ENCODE peak calls at places on chromosome 9, in five cellular contexts. K is cardiac fibroblast, H is heart right ventricle, X is fibroblast of lung, Y is epithelial cell of esophagus. J is an unnamed sample.

GRCh38 chr9:84974790-84975189 is 305.3 kb downstream of the NTRK2 start:
- DNase-seq in H (no peak), Y (no peak), K (no peak), X (no peak), J (no peak)

GRCh38 chr9:83537331-83538171 is 650 bp downstream of the FRMD3 start:
- DNase-seq in H (peak), K (peak), Y (peak), X (peak), J (no peak)

GRCh38 chr9:115191667-115192066 is 73.7 kb upstream of the TNC start:
- DNase-seq in H (no peak), X (no peak), K (no peak), Y (no peak), J (no peak)

GRCh38 chr9:92035687-92036410 is 79.4 kb downstream of the SPTLC1 start:
- DNase-seq in K (peak), H (no peak), Y (no peak), X (peak), J (no peak)

GRCh38 chr9:27473135-27473534 is 51.0 kb upstream of the IFNK start:
- DNase-seq in K (no peak), H (peak), Y (no peak), X (peak), J (no peak)

GRCh38 chr9:84754896-84755295 is 85.4 kb downstream of the NTRK2 start:
- DNase-seq in H (no peak), Y (no peak), X (no peak), K (peak), J (no peak)

GRCh38 chr9:131739192-131739961 is 499 bp downstream of the RAPGEF1 start:
- DNase-seq in Y (no peak), X (no peak), H (peak), K (no peak), J (no peak)

GRCh38 chr9:34446468-34446891 is 11.9 kb downstream of the FAM219A start:
- DNase-seq in X (no peak), K (peak), H (no peak), Y (no peak), J (no peak)

GRCh38 chr9:113837349-113837748 is 38.8 kb upstream of the ZNF618 start:
- DNase-seq in X (peak), K (no peak), Y (no peak), H (no peak), J (no peak)

GRCh38 chr9:70034292-70034711 is 9.3 kb upstream of the MAMDC2 start:
- DNase-seq in K (peak), Y (peak), H (no peak), X (no peak), J (no peak)

GRCh38 chr9:93464395-93464794 is 11.0 kb upstream of the FAM120AOS start:
- DNase-seq in X (no peak), K (no peak), Y (no peak), H (no peak), J (no peak)

GRCh38 chr9:123376218-123377071 is 20.4 kb downstream of the CRB2 start:
- DNase-seq in X (no peak), K (no peak), Y (no peak), H (no peak), J (no peak)

GRCh38 chr9:105700598-105701544 is 6.5 kb downstream of the TMEM38B start:
- DNase-seq in H (no peak), Y (no peak), K (no peak), X (no peak), J (no peak)
- H3K4me3 ChIP-seq in H (no peak), Y (no peak), K (no peak), X (no peak), J (no peak)

GRCh38 chr9:122212473-122213004 is 16.2 kb downstream of the LHX6 start:
- DNase-seq in H (no peak), X (no peak), Y (no peak), K (no peak), J (no peak)

GRCh38 chr9:122215663-122216062 is 13.1 kb downstream of the LHX6 start:
- DNase-seq in X (no peak), K (no peak), Y (no peak), H (no peak), J (no peak)

GRCh38 chr9:122213102-122213588 is 15.6 kb downstream of the LHX6 start:
- DNase-seq in H (no peak), K (no peak), Y (no peak), X (no peak), J (no peak)

GRCh38 chr9:122214507-122214906 is 14.2 kb downstream of the LHX6 start:
- DNase-seq in K (no peak), Y (no peak), X (no peak), H (no peak), J (no peak)

DNA sequence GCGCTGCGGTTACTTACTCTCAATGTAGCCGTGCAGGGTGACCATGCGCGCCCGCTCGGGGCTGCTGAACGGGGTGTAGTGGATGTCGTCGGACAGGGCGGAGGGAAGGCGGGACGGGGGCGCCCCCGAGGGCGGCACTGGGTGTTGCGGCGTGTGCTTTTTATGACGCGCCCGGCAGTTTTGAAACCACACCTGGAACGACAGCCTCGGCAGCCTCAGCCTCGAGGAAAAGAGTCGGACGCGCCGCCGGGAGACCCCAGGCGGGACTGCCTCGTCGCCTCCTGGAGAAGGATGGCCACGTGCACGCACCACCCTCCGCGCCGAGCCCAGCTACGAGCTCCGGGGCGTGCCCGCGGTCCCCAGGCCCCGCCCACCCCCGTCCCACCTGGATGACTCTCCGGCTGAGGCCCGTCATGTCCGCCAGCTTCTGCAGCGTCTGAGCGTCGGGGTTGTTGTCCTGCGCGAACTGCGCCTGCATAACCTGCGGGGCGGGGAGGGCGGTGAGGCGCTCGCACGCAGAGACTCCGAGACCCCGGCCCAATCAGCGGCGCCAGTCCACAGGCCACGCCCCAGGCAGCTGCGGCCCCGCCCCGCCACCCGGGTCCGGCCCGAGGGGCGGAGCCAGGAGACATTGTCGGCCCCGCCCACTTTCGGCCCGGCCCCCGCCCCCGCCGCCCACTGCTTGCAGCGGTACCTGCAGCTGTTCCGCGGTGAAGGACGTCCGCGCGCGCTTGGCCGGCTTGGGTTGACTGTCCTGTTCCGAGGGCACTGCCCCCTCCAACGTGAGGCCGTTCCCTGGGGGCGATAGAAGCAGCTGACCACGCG is 15.0 kb downstream of the LHX6 start:
- DNase-seq in K (no peak), Y (peak), H (no peak), X (no peak), J (no peak)
- TF ChIP-seq CTCF in K (no peak), Y (no peak), H (no peak), X (no peak), J (no peak)

GRCh38 chr9:18010492-18010891 is 431.6 kb downstream of the SH3GL2 start:
- DNase-seq in K (no peak), H (no peak), X (no peak), Y (no peak), J (no peak)
- H3K4me3 ChIP-seq in K (no peak), H (no peak), X (no peak), Y (no peak), J (no peak)

DNA sequence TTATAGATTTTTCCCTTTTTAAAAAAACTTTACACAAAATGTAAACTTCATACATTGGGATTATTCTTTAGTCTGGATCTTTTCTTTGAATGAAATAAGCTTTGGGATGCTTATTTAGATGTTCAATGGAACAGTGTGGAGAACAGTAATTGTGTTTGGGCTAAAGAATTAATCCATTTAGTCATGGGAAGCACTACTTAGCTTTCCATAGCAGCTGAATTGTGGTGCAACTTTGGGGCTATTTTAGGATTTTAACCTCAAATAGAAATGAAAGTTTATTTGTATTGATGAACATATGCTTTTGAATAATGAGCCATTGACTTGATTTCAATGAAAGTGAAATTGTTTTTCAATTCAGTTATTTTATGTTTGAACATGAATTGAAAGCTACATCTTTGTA is 72.4 kb downstream of the ZCCHC7 start:
- DNase-seq in H (no peak), K (no peak), Y (no peak), X (no peak), J (no peak)
- TF ChIP-seq CTCF in H (no peak), K (no peak), Y (no peak), X (no peak), J (no peak)

DNA sequence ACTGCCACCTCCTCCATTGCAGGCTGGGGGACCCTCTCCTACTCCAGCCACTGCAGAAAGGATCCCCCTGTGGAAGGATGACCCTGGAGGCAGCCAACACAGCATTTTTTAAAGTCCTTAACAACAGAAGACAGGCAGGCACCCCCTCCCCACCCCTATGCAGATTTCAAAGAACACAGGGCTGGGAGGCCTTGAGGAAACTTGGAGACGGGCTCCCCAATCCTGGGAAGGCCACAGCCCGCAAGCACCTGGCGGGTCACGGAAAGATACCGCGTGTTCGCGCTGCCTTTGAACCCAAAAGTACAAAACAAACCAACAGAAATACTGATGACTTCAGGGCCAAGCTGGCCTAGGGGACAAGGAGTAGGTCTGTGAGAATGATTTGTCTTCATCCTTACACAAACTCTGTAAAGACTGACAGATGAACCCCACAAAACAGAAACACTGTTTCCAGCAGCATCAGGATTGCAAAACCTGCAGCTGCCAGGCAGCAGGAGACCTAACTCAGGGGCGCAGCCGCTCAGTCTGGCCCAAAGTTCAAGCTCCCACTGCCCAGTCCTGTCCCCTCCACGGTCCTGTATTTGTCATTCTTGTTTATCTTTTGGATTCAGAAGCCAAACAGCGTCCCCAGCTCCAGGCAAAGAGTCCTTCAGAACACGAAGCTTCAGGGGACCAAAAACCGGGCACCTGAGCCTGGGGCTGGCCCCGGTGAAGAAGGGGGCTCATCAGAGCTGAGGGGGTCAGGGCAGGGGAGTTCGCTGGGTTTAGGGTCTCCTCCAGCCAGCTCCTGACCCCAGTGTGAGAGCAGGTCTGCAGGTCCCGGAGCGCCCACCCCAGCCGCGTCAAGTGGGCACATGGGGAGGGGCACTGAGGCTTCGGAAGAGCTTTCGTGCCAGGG is 13.6 kb downstream of the VAV2 start:
- DNase-seq in Y (no peak), K (no peak), H (no peak), X (no peak), J (no peak)
- H3K4me3 ChIP-seq in Y (no peak), K (no peak), H (no peak), X (no peak), J (no peak)

DNA sequence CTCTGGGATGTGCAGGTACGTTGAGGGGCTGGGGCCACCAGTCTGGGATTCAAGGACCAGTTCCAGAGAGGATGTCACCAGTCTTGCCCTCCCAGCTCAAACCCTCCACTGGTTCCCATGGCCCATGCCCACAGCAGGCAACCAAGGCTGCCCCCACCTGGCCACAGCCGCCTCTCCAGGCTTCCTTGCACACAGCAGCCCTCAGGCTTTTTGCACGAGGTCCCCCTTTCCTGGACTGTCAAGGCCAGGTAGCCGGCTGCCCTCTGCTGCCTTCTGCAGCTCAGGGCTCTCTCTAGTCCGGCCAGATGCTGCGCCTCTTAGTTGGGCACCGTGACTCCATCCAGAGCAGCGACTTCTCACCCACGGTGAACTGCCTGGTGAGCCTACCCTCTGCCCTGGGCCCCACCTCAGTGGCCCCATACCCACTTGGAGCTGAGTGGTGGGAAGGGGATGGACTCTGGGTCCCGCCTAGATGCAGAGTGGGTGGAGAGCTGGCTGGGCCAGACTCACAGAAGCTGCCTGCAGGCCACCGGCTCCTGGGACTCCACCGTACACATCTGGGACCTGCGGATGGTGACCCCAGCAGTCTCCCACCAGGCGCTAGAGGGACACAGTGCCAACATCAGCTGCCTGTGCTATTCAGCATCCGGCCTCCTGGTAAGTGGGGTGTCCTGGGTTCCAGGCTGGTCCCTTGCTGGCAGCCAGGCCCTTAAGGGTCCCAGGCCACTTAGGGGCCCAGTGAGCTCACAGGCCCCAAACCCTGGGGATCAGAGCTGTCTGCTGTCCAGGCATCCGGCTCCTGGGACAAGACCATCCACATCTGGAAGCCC is 2.9 kb downstream of the WDR38 start:
- DNase-seq in X (no peak), K (no peak), H (no peak), Y (peak), J (no peak)
- TF ChIP-seq CTCF in X (peak), K (peak), H (no peak), Y (peak), J (peak)

J was measured in kidney epithelial cell.